ENCODE peak calls at places on chromosomes 11 and 22, in nine cellular contexts. One of them, this sample, is unnamed.

GRCh38 chr11:125287467-125288232 is 123.1 kb downstream of the PKNOX2 start:
- DNase-seq in T-helper 1 cell: no peak
- DNase-seq in hippocampal formation: no peak
- DNase-seq in stimulated activated effector memory CD8-positive, alpha-beta T cell treated with anti-CD3 and anti-CD28 coated beads, Interleukin-12 subunit alpha, Interleukin-12 subunit beta, amount 100 ng/mL, for 72 hours: no peak
- DNase-seq in WERI-Rb-1: peak; percentile 80
- DNase-seq in activated naive CD4-positive, alpha-beta T cell treated with Interleukin-2 at 50 U/mL for 16 hours: no peak
- DNase-seq in foreskin fibroblast: no peak
- DNase-seq in H7: no peak
- DNase-seq in SW 1271: no peak
- DNase-seq in this sample: no peak

GRCh38 chr22:26711205-26711958 is 54.0 kb downstream of the MIAT start:
- DNase-seq in SW 1271: no peak
- DNase-seq in H7: no peak
- DNase-seq in foreskin fibroblast: peak; percentile 12
- DNase-seq in stimulated activated effector memory CD8-positive, alpha-beta T cell treated with anti-CD3 and anti-CD28 coated beads, Interleukin-12 subunit alpha, Interleukin-12 subunit beta, amount 100 ng/mL, for 72 hours: no peak
- DNase-seq in T-helper 1 cell: no peak
- DNase-seq in hippocampal formation: no peak
- DNase-seq in activated naive CD4-positive, alpha-beta T cell treated with Interleukin-2 at 50 U/mL for 16 hours: no peak
- DNase-seq in WERI-Rb-1: no peak
- DNase-seq in this sample: no peak

GRCh38 chr11:130403301-130403804 is 25.1 kb downstream of the ADAMTS8 start:
- DNase-seq in H7: peak; percentile 58
- DNase-seq in stimulated activated effector memory CD8-positive, alpha-beta T cell treated with anti-CD3 and anti-CD28 coated beads, Interleukin-12 subunit alpha, Interleukin-12 subunit beta, amount 100 ng/mL, for 72 hours: no peak
- DNase-seq in T-helper 1 cell: no peak
- DNase-seq in activated naive CD4-positive, alpha-beta T cell treated with Interleukin-2 at 50 U/mL for 16 hours: no peak
- DNase-seq in SW 1271: no peak
- DNase-seq in WERI-Rb-1: no peak
- DNase-seq in hippocampal formation: peak; percentile 49
- DNase-seq in foreskin fibroblast: peak; percentile 95
- DNase-seq in this sample: peak; percentile 69

GRCh38 chr11:132114185-132114584 is 743.8 kb downstream of the NTM start:
- DNase-seq in T-helper 1 cell: no peak
- DNase-seq in foreskin fibroblast: peak; percentile 56
- DNase-seq in stimulated activated effector memory CD8-positive, alpha-beta T cell treated with anti-CD3 and anti-CD28 coated beads, Interleukin-12 subunit alpha, Interleukin-12 subunit beta, amount 100 ng/mL, for 72 hours: no peak
- DNase-seq in WERI-Rb-1: peak; percentile 68
- DNase-seq in activated naive CD4-positive, alpha-beta T cell treated with Interleukin-2 at 50 U/mL for 16 hours: no peak
- DNase-seq in H7: peak; percentile 65
- DNase-seq in SW 1271: no peak
- DNase-seq in hippocampal formation: peak; percentile 56
- DNase-seq in this sample: peak; percentile 54

GRCh38 chr22:24593810-24594568 is 1.1 kb upstream of the LRRC75B start:
- DNase-seq in foreskin fibroblast: no peak
- DNase-seq in hippocampal formation: no peak
- DNase-seq in stimulated activated effector memory CD8-positive, alpha-beta T cell treated with anti-CD3 and anti-CD28 coated beads, Interleukin-12 subunit alpha, Interleukin-12 subunit beta, amount 100 ng/mL, for 72 hours: no peak
- DNase-seq in H7: peak; percentile 52
- DNase-seq in T-helper 1 cell: no peak
- DNase-seq in SW 1271: no peak
- DNase-seq in activated naive CD4-positive, alpha-beta T cell treated with Interleukin-2 at 50 U/mL for 16 hours: no peak
- DNase-seq in WERI-Rb-1: no peak
- DNase-seq in this sample: no peak

GRCh38 chr11:96197221-96197620 is 145.8 kb downstream of the MAML2 start:
- DNase-seq in stimulated activated effector memory CD8-positive, alpha-beta T cell treated with anti-CD3 and anti-CD28 coated beads, Interleukin-12 subunit alpha, Interleukin-12 subunit beta, amount 100 ng/mL, for 72 hours: no peak
- DNase-seq in H7: no peak
- DNase-seq in T-helper 1 cell: no peak
- DNase-seq in hippocampal formation: no peak
- DNase-seq in activated naive CD4-positive, alpha-beta T cell treated with Interleukin-2 at 50 U/mL for 16 hours: no peak
- DNase-seq in foreskin fibroblast: peak; percentile 43
- DNase-seq in WERI-Rb-1: no peak
- DNase-seq in SW 1271: no peak
- DNase-seq in this sample: no peak

GRCh38 chr22:19723990-19724827 is 870 bp downstream of the GP1BB start:
- DNase-seq in H7: peak; percentile 94
- DNase-seq in stimulated activated effector memory CD8-positive, alpha-beta T cell treated with anti-CD3 and anti-CD28 coated beads, Interleukin-12 subunit alpha, Interleukin-12 subunit beta, amount 100 ng/mL, for 72 hours: no peak
- DNase-seq in WERI-Rb-1: no peak
- DNase-seq in foreskin fibroblast: no peak
- DNase-seq in hippocampal formation: no peak
- DNase-seq in T-helper 1 cell: no peak
- DNase-seq in SW 1271: no peak
- DNase-seq in activated naive CD4-positive, alpha-beta T cell treated with Interleukin-2 at 50 U/mL for 16 hours: peak; percentile 21
- DNase-seq in this sample: no peak

GRCh38 chr11:134476435-134477021 is 64.5 kb upstream of the B3GAT1 start:
- DNase-seq in hippocampal formation: no peak
- DNase-seq in SW 1271: no peak
- DNase-seq in foreskin fibroblast: peak; percentile 7
- DNase-seq in activated naive CD4-positive, alpha-beta T cell treated with Interleukin-2 at 50 U/mL for 16 hours: no peak
- DNase-seq in H7: peak; percentile 90
- DNase-seq in stimulated activated effector memory CD8-positive, alpha-beta T cell treated with anti-CD3 and anti-CD28 coated beads, Interleukin-12 subunit alpha, Interleukin-12 subunit beta, amount 100 ng/mL, for 72 hours: no peak
- DNase-seq in T-helper 1 cell: no peak
- DNase-seq in WERI-Rb-1: no peak
- DNase-seq in this sample: no peak

GRCh38 chr11:125350206-125351044 is 145.6 kb downstream of the FEZ1 start:
- DNase-seq in WERI-Rb-1: no peak
- DNase-seq in foreskin fibroblast: no peak
- DNase-seq in SW 1271: no peak
- DNase-seq in activated naive CD4-positive, alpha-beta T cell treated with Interleukin-2 at 50 U/mL for 16 hours: no peak
- DNase-seq in H7: no peak
- DNase-seq in T-helper 1 cell: no peak
- DNase-seq in stimulated activated effector memory CD8-positive, alpha-beta T cell treated with anti-CD3 and anti-CD28 coated beads, Interleukin-12 subunit alpha, Interleukin-12 subunit beta, amount 100 ng/mL, for 72 hours: no peak
- DNase-seq in hippocampal formation: no peak
- DNase-seq in this sample: no peak

GRCh38 chr11:62256281-62256680 is 13.7 kb upstream of the SCGB2A2 start:
- DNase-seq in SW 1271: no peak
- DNase-seq in T-helper 1 cell: no peak
- DNase-seq in hippocampal formation: no peak
- DNase-seq in stimulated activated effector memory CD8-positive, alpha-beta T cell treated with anti-CD3 and anti-CD28 coated beads, Interleukin-12 subunit alpha, Interleukin-12 subunit beta, amount 100 ng/mL, for 72 hours: no peak
- DNase-seq in WERI-Rb-1: no peak
- DNase-seq in activated naive CD4-positive, alpha-beta T cell treated with Interleukin-2 at 50 U/mL for 16 hours: no peak
- DNase-seq in H7: no peak
- DNase-seq in foreskin fibroblast: peak; percentile 41
- DNase-seq in this sample: no peak

GRCh38 chr22:29946220-29946619 is 63.2 kb downstream of the MTMR3 start:
- DNase-seq in WERI-Rb-1: no peak
- DNase-seq in stimulated activated effector memory CD8-positive, alpha-beta T cell treated with anti-CD3 and anti-CD28 coated beads, Interleukin-12 subunit alpha, Interleukin-12 subunit beta, amount 100 ng/mL, for 72 hours: no peak
- DNase-seq in H7: peak; percentile 23
- DNase-seq in activated naive CD4-positive, alpha-beta T cell treated with Interleukin-2 at 50 U/mL for 16 hours: no peak
- DNase-seq in SW 1271: no peak
- DNase-seq in foreskin fibroblast: no peak
- DNase-seq in hippocampal formation: no peak
- DNase-seq in T-helper 1 cell: no peak
- DNase-seq in this sample: no peak

This sample was measured in head of caudate nucleus.